ENCODE peak calls at places on chromosomes 5 and 9, in nine cellular contexts. One of them, this sample, is unnamed.

GRCh38 chr5:61673007-61673735 is 341.1 kb downstream of the ZSWIM6 start:
- DNase-seq in adrenal gland: peak; percentile 32
- DNase-seq in neural progenitor cell: peak; percentile 68
- DNase-seq in heart right ventricle: no peak
- DNase-seq in fibroblast of pulmonary artery: peak; percentile 28
- DNase-seq in kidney epithelial cell: peak; percentile 74
- DNase-seq in H7: no peak
- DNase-seq in CD4-positive, alpha-beta memory T cell: no peak
- DNase-seq in cardiac muscle cell: no peak
- DNase-seq in this sample: peak; percentile 22

GRCh38 chr9:26744362-26744965 is 148.1 kb downstream of the CAAP1 start:
- DNase-seq in neural progenitor cell: peak; percentile 31
- DNase-seq in heart right ventricle: no peak
- DNase-seq in fibroblast of pulmonary artery: peak; percentile 50
- DNase-seq in cardiac muscle cell: peak; percentile 41
- DNase-seq in H7: no peak
- DNase-seq in CD4-positive, alpha-beta memory T cell: peak; percentile 5
- DNase-seq in adrenal gland: no peak
- DNase-seq in kidney epithelial cell: no peak
- DNase-seq in this sample: no peak

GRCh38 chr5:145887976-145888574 is 15.3 kb upstream of the GRXCR2 start:
- DNase-seq in H7: peak; percentile 56
- DNase-seq in fibroblast of pulmonary artery: peak; percentile 69
- DNase-seq in CD4-positive, alpha-beta memory T cell: no peak
- DNase-seq in kidney epithelial cell: peak; percentile 14
- DNase-seq in heart right ventricle: peak; percentile 7
- DNase-seq in neural progenitor cell: peak; percentile 81
- DNase-seq in cardiac muscle cell: peak; percentile 63
- DNase-seq in adrenal gland: peak; percentile 18
- DNase-seq in this sample: peak; percentile 70

GRCh38 chr9:134342746-134343115 is 16.5 kb downstream of the RXRA start:
- DNase-seq in adrenal gland: no peak
- DNase-seq in fibroblast of pulmonary artery: no peak
- DNase-seq in neural progenitor cell: no peak
- DNase-seq in CD4-positive, alpha-beta memory T cell: no peak
- DNase-seq in cardiac muscle cell: no peak
- DNase-seq in heart right ventricle: no peak
- DNase-seq in H7: no peak
- DNase-seq in kidney epithelial cell: no peak
- DNase-seq in this sample: no peak

GRCh38 chr5:145718956-145719355 is 116.2 kb downstream of the PRELID2 start:
- DNase-seq in CD4-positive, alpha-beta memory T cell: no peak
- DNase-seq in fibroblast of pulmonary artery: peak; percentile 51
- DNase-seq in heart right ventricle: no peak
- DNase-seq in adrenal gland: no peak
- DNase-seq in neural progenitor cell: peak; percentile 52
- DNase-seq in H7: no peak
- DNase-seq in kidney epithelial cell: no peak
- DNase-seq in cardiac muscle cell: peak; percentile 22
- DNase-seq in this sample: peak; percentile 22

GRCh38 chr9:129988607-129989361 is 54.2 kb downstream of the FNBP1 start:
- DNase-seq in adrenal gland: no peak
- DNase-seq in H7: no peak
- DNase-seq in cardiac muscle cell: no peak
- DNase-seq in CD4-positive, alpha-beta memory T cell: peak; percentile 26
- DNase-seq in heart right ventricle: no peak
- DNase-seq in neural progenitor cell: no peak
- DNase-seq in kidney epithelial cell: no peak
- DNase-seq in fibroblast of pulmonary artery: no peak
- DNase-seq in this sample: no peak

GRCh38 chr5:155082401-155082800 is 68.8 kb downstream of the KIF4B start:
- DNase-seq in CD4-positive, alpha-beta memory T cell: no peak
- DNase-seq in fibroblast of pulmonary artery: peak; percentile 75
- DNase-seq in adrenal gland: no peak
- DNase-seq in cardiac muscle cell: no peak
- DNase-seq in neural progenitor cell: no peak
- DNase-seq in heart right ventricle: no peak
- DNase-seq in H7: no peak
- DNase-seq in kidney epithelial cell: peak; percentile 57
- DNase-seq in this sample: peak; percentile 42

GRCh38 chr9:25678147-25678666 is at the start of gene TUSC1:
- DNase-seq in kidney epithelial cell: peak; percentile 56
- DNase-seq in neural progenitor cell: peak; percentile 69
- DNase-seq in fibroblast of pulmonary artery: peak; percentile 81
- DNase-seq in cardiac muscle cell: peak; percentile 78
- DNase-seq in heart right ventricle: peak; percentile 83
- DNase-seq in H7: peak; percentile 20
- DNase-seq in CD4-positive, alpha-beta memory T cell: no peak
- DNase-seq in adrenal gland: peak; percentile 92
- DNase-seq in this sample: peak; percentile 71

GRCh38 chr5:119537704-119538103 is 85.4 kb downstream of the HSD17B4 start:
- DNase-seq in H7: no peak
- DNase-seq in fibroblast of pulmonary artery: peak; percentile 67
- DNase-seq in heart right ventricle: no peak
- DNase-seq in cardiac muscle cell: no peak
- DNase-seq in kidney epithelial cell: peak; percentile 18
- DNase-seq in neural progenitor cell: no peak
- DNase-seq in adrenal gland: no peak
- DNase-seq in CD4-positive, alpha-beta memory T cell: no peak
- DNase-seq in this sample: peak; percentile 74

GRCh38 chr9:33025572-33026347 is 687 bp downstream of the DNAJA1 start:
- DNase-seq in cardiac muscle cell: peak; percentile 78
- DNase-seq in heart right ventricle: peak; percentile 72
- DNase-seq in fibroblast of pulmonary artery: peak; percentile 41
- DNase-seq in kidney epithelial cell: peak; percentile 19
- DNase-seq in adrenal gland: peak; percentile 44
- DNase-seq in neural progenitor cell: peak; percentile 87
- DNase-seq in CD4-positive, alpha-beta memory T cell: peak; percentile 84
- DNase-seq in H7: peak; percentile 96
- DNase-seq in this sample: peak; percentile 24

GRCh38 chr9:111937781-111938426 is 41.3 kb downstream of the UGCG start:
- DNase-seq in neural progenitor cell: no peak
- DNase-seq in adrenal gland: peak; percentile 89
- DNase-seq in cardiac muscle cell: no peak
- DNase-seq in CD4-positive, alpha-beta memory T cell: peak; percentile 60
- DNase-seq in H7: no peak
- DNase-seq in fibroblast of pulmonary artery: peak; percentile 90
- DNase-seq in heart right ventricle: peak; percentile 16
- DNase-seq in kidney epithelial cell: no peak
- DNase-seq in this sample: peak; percentile 74

GRCh38 chr9:131436386-131436785 is 42.5 kb downstream of the PRRC2B start:
- DNase-seq in neural progenitor cell: peak; percentile 55
- DNase-seq in H7: no peak
- DNase-seq in adrenal gland: no peak
- DNase-seq in CD4-positive, alpha-beta memory T cell: no peak
- DNase-seq in heart right ventricle: peak; percentile 61
- DNase-seq in fibroblast of pulmonary artery: no peak
- DNase-seq in cardiac muscle cell: no peak
- DNase-seq in kidney epithelial cell: no peak
- DNase-seq in this sample: peak; percentile 34

GRCh38 chr9:34545497-34545896 is 22.7 kb upstream of the ENHO start:
- DNase-seq in neural progenitor cell: no peak
- DNase-seq in cardiac muscle cell: no peak
- DNase-seq in CD4-positive, alpha-beta memory T cell: no peak
- DNase-seq in H7: peak; percentile 35
- DNase-seq in adrenal gland: no peak
- DNase-seq in fibroblast of pulmonary artery: no peak
- DNase-seq in kidney epithelial cell: no peak
- DNase-seq in heart right ventricle: no peak
- DNase-seq in this sample: no peak

GRCh38 chr5:98904786-98905185 is 24.0 kb downstream of the CHD1 start:
- DNase-seq in fibroblast of pulmonary artery: peak; percentile 32
- DNase-seq in neural progenitor cell: no peak
- DNase-seq in H7: no peak
- DNase-seq in heart right ventricle: no peak
- DNase-seq in CD4-positive, alpha-beta memory T cell: no peak
- DNase-seq in adrenal gland: no peak
- DNase-seq in cardiac muscle cell: no peak
- DNase-seq in kidney epithelial cell: no peak
- DNase-seq in this sample: peak; percentile 76

GRCh38 chr9:120104771-120105170 is 475.2 kb downstream of the CDK5RAP2 start:
- DNase-seq in heart right ventricle: no peak
- DNase-seq in H7: no peak
- DNase-seq in kidney epithelial cell: no peak
- DNase-seq in neural progenitor cell: no peak
- DNase-seq in CD4-positive, alpha-beta memory T cell: no peak
- DNase-seq in adrenal gland: no peak
- DNase-seq in fibroblast of pulmonary artery: no peak
- DNase-seq in cardiac muscle cell: no peak
- DNase-seq in this sample: no peak

GRCh38 chr9:129640086-129640870 is 1.7 kb downstream of the ASB6 start:
- DNase-seq in heart right ventricle: no peak
- DNase-seq in fibroblast of pulmonary artery: peak; percentile 52
- DNase-seq in cardiac muscle cell: no peak
- DNase-seq in adrenal gland: peak; percentile 83
- DNase-seq in kidney epithelial cell: no peak
- DNase-seq in neural progenitor cell: no peak
- DNase-seq in H7: no peak
- DNase-seq in CD4-positive, alpha-beta memory T cell: no peak
- DNase-seq in this sample: no peak

GRCh38 chr5:141150215-141150992 is 547 bp downstream of the PCDHB6 start:
- DNase-seq in CD4-positive, alpha-beta memory T cell: no peak
- DNase-seq in H7: no peak
- DNase-seq in adrenal gland: no peak
- DNase-seq in fibroblast of pulmonary artery: no peak
- DNase-seq in heart right ventricle: no peak
- DNase-seq in neural progenitor cell: no peak
- DNase-seq in kidney epithelial cell: no peak
- DNase-seq in cardiac muscle cell: no peak
- DNase-seq in this sample: no peak
- H3K4me3 ChIP-seq in CD4-positive, alpha-beta memory T cell: no peak overlapping the region
- H3K4me3 ChIP-seq in H7: no peak overlapping the region
- H3K4me3 ChIP-seq in adrenal gland: no peak overlapping the region
- H3K4me3 ChIP-seq in fibroblast of pulmonary artery: no peak overlapping the region
- H3K4me3 ChIP-seq in heart right ventricle: peak overlapping the region; percentile 7
- H3K4me3 ChIP-seq in neural progenitor cell: no peak overlapping the region
- H3K4me3 ChIP-seq in kidney epithelial cell: no peak overlapping the region
- H3K4me3 ChIP-seq in cardiac muscle cell: no peak overlapping the region
- H3K4me3 ChIP-seq in this sample: no peak overlapping the region

GRCh38 chr5:135644196-135644766 is 65.5 kb upstream of the CXCL14 start:
- DNase-seq in CD4-positive, alpha-beta memory T cell: no peak
- DNase-seq in neural progenitor cell: no peak
- DNase-seq in heart right ventricle: no peak
- DNase-seq in adrenal gland: no peak
- DNase-seq in cardiac muscle cell: no peak
- DNase-seq in kidney epithelial cell: no peak
- DNase-seq in H7: no peak
- DNase-seq in fibroblast of pulmonary artery: no peak
- DNase-seq in this sample: no peak
- H3K4me3 ChIP-seq in CD4-positive, alpha-beta memory T cell: no peak overlapping the region
- H3K4me3 ChIP-seq in neural progenitor cell: no peak overlapping the region
- H3K4me3 ChIP-seq in heart right ventricle: no peak overlapping the region
- H3K4me3 ChIP-seq in adrenal gland: no peak overlapping the region
- H3K4me3 ChIP-seq in cardiac muscle cell: no peak overlapping the region
- H3K4me3 ChIP-seq in kidney epithelial cell: no peak overlapping the region
- H3K4me3 ChIP-seq in H7: no peak overlapping the region
- H3K4me3 ChIP-seq in fibroblast of pulmonary artery: no peak overlapping the region
- H3K4me3 ChIP-seq in this sample: no peak overlapping the region

DNA sequence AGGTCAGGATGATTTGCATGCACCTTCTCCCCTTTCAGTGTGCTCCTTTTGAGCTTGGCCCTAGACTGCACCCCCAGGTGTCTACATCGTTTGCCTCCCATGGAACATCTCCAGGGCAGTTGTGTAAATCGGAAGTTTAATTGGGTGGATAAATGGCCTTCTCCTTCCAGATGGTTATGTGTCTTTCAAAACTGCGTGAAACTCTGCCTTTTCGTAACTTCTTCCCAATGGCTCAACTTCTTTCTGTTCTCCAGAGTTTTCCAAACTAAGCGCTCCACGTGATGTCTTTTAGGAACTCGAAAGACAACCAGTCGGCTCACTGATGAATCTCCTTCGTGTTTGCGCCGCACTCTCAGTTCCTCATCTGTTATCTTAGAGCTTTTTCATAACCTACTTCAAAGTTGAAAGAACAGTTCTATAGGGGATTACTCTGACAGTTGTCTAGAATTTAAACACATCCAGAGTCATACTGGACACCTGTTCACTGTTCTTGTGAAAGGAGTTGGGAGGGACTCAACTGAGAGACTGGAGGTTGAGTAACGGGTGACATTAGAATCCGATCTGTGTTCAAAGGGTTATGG is 1.8 kb downstream of the ADAMTS19 start:
- DNase-seq in adrenal gland: no peak
- DNase-seq in cardiac muscle cell: no peak
- DNase-seq in fibroblast of pulmonary artery: no peak
- DNase-seq in neural progenitor cell: no peak
- DNase-seq in CD4-positive, alpha-beta memory T cell: no peak
- DNase-seq in kidney epithelial cell: no peak
- DNase-seq in H7: peak; percentile 7
- DNase-seq in heart right ventricle: no peak
- DNase-seq in this sample: no peak
- H3K4me3 ChIP-seq in adrenal gland: no peak overlapping the region
- H3K4me3 ChIP-seq in cardiac muscle cell: peak overlapping the region; percentile 95
- H3K4me3 ChIP-seq in fibroblast of pulmonary artery: peak overlapping the region; percentile 58
- H3K4me3 ChIP-seq in neural progenitor cell: peak overlapping the region; percentile 75
- H3K4me3 ChIP-seq in CD4-positive, alpha-beta memory T cell: no peak overlapping the region
- H3K4me3 ChIP-seq in kidney epithelial cell: peak overlapping the region; percentile 53
- H3K4me3 ChIP-seq in H7: peak overlapping the region; percentile 82
- H3K4me3 ChIP-seq in heart right ventricle: peak overlapping the region; percentile 45
- H3K4me3 ChIP-seq in this sample: peak overlapping the region; percentile 30

DNA sequence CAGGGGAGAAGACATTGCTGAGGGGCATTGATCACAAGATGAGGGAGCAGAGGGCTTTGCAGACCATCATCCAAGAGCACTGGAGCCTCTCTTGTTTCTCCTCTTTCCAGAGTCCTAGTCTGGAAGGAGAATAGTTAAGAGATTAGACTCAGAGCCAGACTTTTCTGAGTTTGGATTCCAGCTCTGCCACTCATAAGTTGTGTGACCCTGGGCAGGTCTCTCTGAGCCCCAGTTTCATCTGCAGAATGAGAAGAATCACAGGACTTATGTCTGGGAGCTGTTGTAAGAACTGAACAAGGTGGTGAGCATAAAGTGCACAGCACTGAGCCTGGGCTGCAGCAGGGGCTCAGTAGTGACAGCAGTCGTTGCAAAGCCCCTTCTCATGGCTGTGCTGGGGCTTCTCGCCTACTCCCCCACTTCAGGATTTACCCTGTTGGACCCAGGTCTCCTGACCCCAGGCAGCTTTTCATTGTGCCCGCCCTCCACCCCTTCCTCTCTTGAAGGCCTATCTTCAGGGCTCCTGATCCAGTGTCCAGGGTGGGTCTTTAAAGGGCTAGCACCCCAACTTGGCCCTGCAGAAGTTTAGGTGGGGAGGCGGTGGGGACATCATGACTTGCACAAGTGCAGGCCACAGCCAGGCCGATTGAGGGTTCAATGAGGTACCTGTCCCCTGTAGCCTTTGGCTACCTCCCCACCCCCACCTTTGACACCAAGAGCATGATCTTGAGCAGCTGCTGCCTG is 1.5 kb downstream of the SYNPO start:
- DNase-seq in adrenal gland: no peak
- DNase-seq in kidney epithelial cell: no peak
- DNase-seq in H7: no peak
- DNase-seq in CD4-positive, alpha-beta memory T cell: no peak
- DNase-seq in fibroblast of pulmonary artery: no peak
- DNase-seq in cardiac muscle cell: no peak
- DNase-seq in heart right ventricle: no peak
- DNase-seq in neural progenitor cell: peak; percentile 0
- DNase-seq in this sample: no peak
- H3K4me3 ChIP-seq in adrenal gland: peak overlapping the region; percentile 27
- H3K4me3 ChIP-seq in kidney epithelial cell: no peak overlapping the region
- H3K4me3 ChIP-seq in H7: no peak overlapping the region
- H3K4me3 ChIP-seq in CD4-positive, alpha-beta memory T cell: no peak overlapping the region
- H3K4me3 ChIP-seq in fibroblast of pulmonary artery: peak overlapping the region; percentile 60
- H3K4me3 ChIP-seq in cardiac muscle cell: no peak overlapping the region
- H3K4me3 ChIP-seq in heart right ventricle: peak overlapping the region; percentile 32
- H3K4me3 ChIP-seq in neural progenitor cell: no peak overlapping the region
- H3K4me3 ChIP-seq in this sample: peak overlapping the region; percentile 49

GRCh38 chr5:10306114-10306513 is 1.6 kb downstream of the CMBL start:
- DNase-seq in CD4-positive, alpha-beta memory T cell: no peak
- DNase-seq in neural progenitor cell: no peak
- DNase-seq in heart right ventricle: no peak
- DNase-seq in H7: no peak
- DNase-seq in cardiac muscle cell: no peak
- DNase-seq in fibroblast of pulmonary artery: no peak
- DNase-seq in adrenal gland: no peak
- DNase-seq in kidney epithelial cell: no peak
- DNase-seq in this sample: no peak
- H3K4me3 ChIP-seq in CD4-positive, alpha-beta memory T cell: no peak overlapping the region
- H3K4me3 ChIP-seq in neural progenitor cell: peak overlapping the region; percentile 71
- H3K4me3 ChIP-seq in heart right ventricle: no peak overlapping the region
- H3K4me3 ChIP-seq in H7: no peak overlapping the region
- H3K4me3 ChIP-seq in cardiac muscle cell: no peak overlapping the region
- H3K4me3 ChIP-seq in fibroblast of pulmonary artery: no peak overlapping the region
- H3K4me3 ChIP-seq in adrenal gland: no peak overlapping the region
- H3K4me3 ChIP-seq in kidney epithelial cell: no peak overlapping the region
- H3K4me3 ChIP-seq in this sample: no peak overlapping the region